ENCODE peak calls at places on chromosome 6, in four cellular contexts. U, Q, Y and A are unnamed samples.

GRCh38 chr6:161347988-161348627 is 74.2 kb upstream of the AGPAT4 start:
- DNase-seq in U (no peak), Y (no peak), Q (no peak), A (no peak)

GRCh38 chr6:24775520-24776058 is 852 bp downstream of the GMNN start:
- DNase-seq in Y (peak; percentile 70), Q (no peak), U (peak; percentile 20), A (no peak)

GRCh38 chr6:73564578-73565345 is 43.9 kb upstream of the EEF1A1 start:
- DNase-seq in Q (no peak), U (no peak), Y (no peak), A (no peak)

GRCh38 chr6:89657445-89658158 is 19.1 kb upstream of the LYRM2 start:
- DNase-seq in Y (no peak), U (no peak), Q (no peak), A (no peak)

GRCh38 chr6:111212625-111213024 is 125.3 kb downstream of the SLC16A10 start:
- DNase-seq in Y (no peak), Q (no peak), U (no peak), A (no peak)

GRCh38 chr6:147283460-147283859 is 79.2 kb downstream of the STXBP5 start:
- DNase-seq in U (no peak), Q (no peak), Y (peak; percentile 73), A (no peak)

GRCh38 chr6:55239099-55239498 is 64.8 kb downstream of the HCRTR2 start:
- DNase-seq in Q (no peak), U (no peak), Y (no peak), A (no peak)

GRCh38 chr6:24911983-24912382 is 23.8 kb downstream of the RIPOR2 start:
- DNase-seq in Y (no peak), Q (no peak), U (no peak), A (no peak)

GRCh38 chr6:33929575-33930288 is 125.9 kb upstream of the MLN start:
- DNase-seq in Y (no peak), Q (no peak), U (no peak), A (no peak)

GRCh38 chr6:119484598-119484997 is 135.0 kb upstream of the MAN1A1 start:
- DNase-seq in U (peak; percentile 5), Y (peak; percentile 94), Q (no peak), A (no peak)

GRCh38 chr6:140987364-140988135 is 1145.2 kb upstream of the GJE1 start:
- DNase-seq in Q (no peak), U (no peak), Y (peak; percentile 24), A (no peak)

GRCh38 chr6:92369309-92369708 is 1050.0 kb downstream of the EPHA7 start:
- DNase-seq in Y (no peak), Q (no peak), U (no peak), A (no peak)

GRCh38 chr6:1596088-1596852 is 13.4 kb upstream of the FOXC1 start:
- DNase-seq in U (peak; percentile 80), Y (peak; percentile 45), Q (peak; percentile 94), A (peak; percentile 41)

GRCh38 chr6:90121982-90122381 is 174.7 kb downstream of the BACH2 start:
- DNase-seq in U (no peak), Y (peak; percentile 52), Q (no peak), A (no peak)

GRCh38 chr6:42316390-42316970 is 98.8 kb upstream of the MRPS10 start:
- DNase-seq in Y (peak; percentile 90), Q (peak; percentile 75), U (peak; percentile 25), A (no peak)

GRCh38 chr6:39166189-39166917 is 51.4 kb upstream of the SAYSD1 start:
- DNase-seq in Q (peak; percentile 98), U (peak; percentile 92), Y (peak; percentile 37), A (peak; percentile 74)

GRCh38 chr6:129206761-129207330 is 323.9 kb downstream of the LAMA2 start:
- DNase-seq in Y (no peak), Q (no peak), U (no peak), A (no peak)

GRCh38 chr6:144736763-144737162 is 451.6 kb downstream of the UTRN start:
- DNase-seq in U (peak; percentile 13), Q (no peak), Y (no peak), A (no peak)

GRCh38 chr6:46651006-46651405 is 1.6 kb downstream of the CYP39A1 start:
- DNase-seq in Q (no peak), Y (peak; percentile 2), U (no peak), A (no peak)
- H3K4me3 ChIP-seq in Q (no peak overlapping the region), Y (no peak overlapping the region), U (peak overlapping the region; percentile 85), A (no peak overlapping the region)

GRCh38 chr6:26184492-26184891 is 97.3 kb downstream of the HFE start:
- DNase-seq in Q (peak; percentile 40), U (no peak), Y (no peak), A (no peak)
- H3K4me3 ChIP-seq in Q (peak overlapping the region; percentile 80), U (peak overlapping the region; percentile 63), Y (peak overlapping the region; percentile 40), A (no peak overlapping the region)

GRCh38 chr6:109007521-109007920 is 87.1 kb downstream of the SESN1 start:
- DNase-seq in Y (no peak), Q (no peak), U (no peak), A (no peak)
- H3K4me3 ChIP-seq in Y (peak overlapping the region; percentile 91), Q (peak overlapping the region; percentile 86), U (peak overlapping the region; percentile 86), A (no peak overlapping the region)

GRCh38 chr6:167553716-167554115 is 228.8 kb downstream of the TTLL2 start:
- DNase-seq in U (no peak), Q (no peak), Y (no peak), A (no peak)

GRCh38 chr6:167551634-167552630 is 227.0 kb downstream of the TTLL2 start:
- DNase-seq in Y (no peak), U (no peak), Q (no peak), A (no peak)

GRCh38 chr6:167552961-167553360 is 228.1 kb downstream of the TTLL2 start:
- DNase-seq in U (no peak), Y (no peak), Q (no peak), A (no peak)

GRCh38 chr6:167549187-167549586 is 224.3 kb downstream of the TTLL2 start:
- DNase-seq in Q (no peak), Y (no peak), U (no peak), A (no peak)

DNA sequence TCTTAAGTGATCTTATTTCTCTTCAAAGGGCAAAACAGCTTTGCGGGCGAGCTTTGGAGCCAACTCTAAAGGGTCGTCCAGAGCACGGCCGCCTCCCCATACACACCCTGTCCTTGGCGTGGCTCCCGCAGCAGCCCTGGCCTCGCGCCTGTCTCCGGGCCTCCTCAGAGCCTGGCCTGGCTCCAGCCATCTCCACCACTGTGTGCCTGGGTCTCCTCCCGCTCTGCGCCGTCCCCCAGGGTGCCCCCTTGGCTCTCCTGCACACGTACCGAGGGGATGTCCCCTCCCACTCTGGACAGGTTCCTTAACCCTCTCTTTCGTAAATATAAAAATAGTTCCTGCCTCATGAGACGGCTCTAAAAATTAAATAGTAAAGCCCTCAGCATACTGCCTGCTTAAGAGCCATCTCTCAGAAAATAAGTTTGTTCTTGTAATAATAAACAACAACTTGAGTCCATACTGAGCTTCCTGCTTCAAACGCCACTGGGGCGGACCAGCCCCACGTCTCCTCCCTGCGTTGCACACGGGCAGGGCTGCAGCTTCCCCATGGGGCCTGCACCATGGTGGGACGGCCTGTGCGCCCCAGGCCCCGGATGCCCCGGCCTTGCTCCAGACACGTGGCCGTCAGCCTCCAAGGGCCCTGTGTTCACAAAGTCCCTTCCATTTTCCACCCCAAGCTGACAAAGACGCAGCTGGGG is 226.2 kb downstream of the TTLL2 start:
- DNase-seq in Y (no peak), U (no peak), Q (no peak), A (no peak)
- H3K4me3 ChIP-seq in Y (no peak overlapping the region), U (no peak overlapping the region), Q (no peak overlapping the region), A (no peak overlapping the region)

GRCh38 chr6:37626915-37627314 is 70.8 kb downstream of the MDGA1 start:
- DNase-seq in U (no peak), Q (no peak), Y (no peak), A (no peak)

GRCh38 chr6:37625591-37626374 is 71.9 kb downstream of the MDGA1 start:
- DNase-seq in Q (peak; percentile 65), Y (no peak), U (peak; percentile 30), A (no peak)

GRCh38 chr6:37624121-37624520 is 73.6 kb downstream of the MDGA1 start:
- DNase-seq in Y (no peak), U (no peak), Q (peak; percentile 34), A (no peak)

GRCh38 chr6:37623666-37624065 is 74.0 kb downstream of the MDGA1 start:
- DNase-seq in Y (no peak), Q (no peak), U (no peak), A (no peak)

GRCh38 chr6:37624606-37625574 is 72.8 kb downstream of the MDGA1 start:
- DNase-seq in U (no peak), Q (peak; percentile 42), Y (no peak), A (no peak)
- H3K4me3 ChIP-seq in U (no peak overlapping the region), Q (no peak overlapping the region), Y (no peak overlapping the region), A (no peak overlapping the region)

GRCh38 chr6:127517698-127518097 is 1.4 kb downstream of the MTCL3 start:
- DNase-seq in Q (no peak), Y (no peak), U (no peak), A (no peak)

GRCh38 chr6:127516676-127517273 is 2.4 kb downstream of the MTCL3 start:
- DNase-seq in Y (peak; percentile 57), U (peak; percentile 76), Q (peak; percentile 87), A (peak; percentile 54)

GRCh38 chr6:127518710-127519468 is at the start of gene MTCL3:
- DNase-seq in Y (peak; percentile 63), Q (peak; percentile 86), U (peak; percentile 86), A (no peak)

GRCh38 chr6:127519469-127519785 is 292 bp upstream of the MTCL3 start:
- DNase-seq in Y (no peak), U (no peak), Q (no peak), A (no peak)

DNA sequence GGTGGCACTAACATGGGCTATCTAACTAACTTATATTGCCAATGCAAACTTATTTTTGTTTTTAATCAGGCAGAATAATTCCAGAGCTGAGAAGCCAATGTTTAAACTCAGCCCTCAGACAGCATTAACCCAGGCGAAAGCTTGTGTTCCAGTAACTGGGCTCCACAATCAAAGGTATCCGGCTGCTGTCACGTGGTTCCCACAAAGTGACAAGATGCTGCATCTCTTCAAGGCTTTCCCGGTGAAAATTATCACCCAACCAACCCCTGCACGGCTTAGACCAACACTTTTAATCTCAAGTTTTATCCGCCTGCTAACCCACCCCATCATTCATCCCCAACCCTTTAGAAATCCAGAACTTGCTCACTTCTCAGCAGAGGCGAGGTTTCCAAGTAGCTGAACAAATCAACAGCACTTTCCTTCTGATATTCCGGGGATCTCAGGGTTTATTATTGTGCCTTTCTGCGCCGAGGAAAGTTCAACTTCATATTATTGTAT is 874 bp downstream of the MTCL3 start:
- DNase-seq in U (peak; percentile 57), Y (no peak), Q (peak; percentile 73), A (no peak)
- H3K4me3 ChIP-seq in U (peak overlapping the region; percentile 65), Y (peak overlapping the region; percentile 17), Q (peak overlapping the region; percentile 74), A (no peak overlapping the region)